ENCODE peak calls at places on chromosomes 5 and 9, in seven cellular contexts. One of them, this sample, is unnamed.
A peak's percentile ranks its signal among the peaks of the same experiment; 100 is the strongest.

GRCh38 chr9:95458666-95459065 is 58.1 kb downstream of the PTCH1 start:
- DNase-seq in kidney: no peak
- DNase-seq in cardiac muscle cell: no peak
- DNase-seq in upper lobe of right lung: no peak
- DNase-seq in tibial nerve: no peak
- DNase-seq in MM.1S: no peak
- DNase-seq in WERI-Rb-1: no peak
- DNase-seq in this sample: no peak

GRCh38 chr9:127122176-127123151 is at the start of gene ANGPTL2:
- DNase-seq in kidney: peak; percentile 97
- DNase-seq in cardiac muscle cell: peak; percentile 87
- DNase-seq in upper lobe of right lung: peak; percentile 88
- DNase-seq in tibial nerve: peak; percentile 80
- DNase-seq in MM.1S: no peak
- DNase-seq in WERI-Rb-1: peak; percentile 82
- DNase-seq in this sample: no peak

GRCh38 chr5:119315516-119315949 is 40.3 kb upstream of the TNFAIP8 start:
- DNase-seq in kidney: no peak
- DNase-seq in cardiac muscle cell: no peak
- DNase-seq in upper lobe of right lung: no peak
- DNase-seq in tibial nerve: no peak
- DNase-seq in MM.1S: peak; percentile 56
- DNase-seq in WERI-Rb-1: peak; percentile 37
- DNase-seq in this sample: no peak

GRCh38 chr5:40688127-40688756 is 8.5 kb downstream of the PTGER4 start:
- DNase-seq in kidney: peak; percentile 83
- DNase-seq in cardiac muscle cell: peak; percentile 87
- DNase-seq in upper lobe of right lung: peak; percentile 71
- DNase-seq in tibial nerve: peak; percentile 69
- DNase-seq in MM.1S: peak; percentile 84
- DNase-seq in WERI-Rb-1: peak; percentile 76
- DNase-seq in this sample: peak; percentile 90

GRCh38 chr5:18333841-18334240 is 699.6 kb downstream of the TAF11L14 start:
- DNase-seq in kidney: no peak
- DNase-seq in cardiac muscle cell: no peak
- DNase-seq in upper lobe of right lung: no peak
- DNase-seq in tibial nerve: no peak
- DNase-seq in MM.1S: no peak
- DNase-seq in WERI-Rb-1: no peak
- DNase-seq in this sample: no peak

GRCh38 chr5:8538813-8539212 is 669.9 kb downstream of the MTRR start:
- DNase-seq in kidney: no peak
- DNase-seq in cardiac muscle cell: no peak
- DNase-seq in upper lobe of right lung: no peak
- DNase-seq in tibial nerve: no peak
- DNase-seq in MM.1S: no peak
- DNase-seq in WERI-Rb-1: no peak
- DNase-seq in this sample: no peak

GRCh38 chr9:113559834-113560620 is 96.5 kb downstream of the RGS3 start:
- DNase-seq in kidney: peak; percentile 10
- DNase-seq in cardiac muscle cell: no peak
- DNase-seq in upper lobe of right lung: peak; percentile 48
- DNase-seq in tibial nerve: no peak
- DNase-seq in MM.1S: no peak
- DNase-seq in WERI-Rb-1: no peak
- DNase-seq in this sample: no peak

GRCh38 chr5:59037453-59038168 is 454.7 kb downstream of the RAB3C start:
- DNase-seq in kidney: no peak
- DNase-seq in cardiac muscle cell: no peak
- DNase-seq in upper lobe of right lung: no peak
- DNase-seq in tibial nerve: no peak
- DNase-seq in MM.1S: no peak
- DNase-seq in WERI-Rb-1: no peak
- DNase-seq in this sample: no peak

GRCh38 chr9:124291801-124292396 is 34.1 kb downstream of the NEK6 start:
- DNase-seq in kidney: no peak
- DNase-seq in cardiac muscle cell: peak; percentile 80
- DNase-seq in upper lobe of right lung: no peak
- DNase-seq in tibial nerve: no peak
- DNase-seq in MM.1S: no peak
- DNase-seq in WERI-Rb-1: no peak
- DNase-seq in this sample: no peak

GRCh38 chr5:26761040-26761439 is 277.3 kb downstream of the CDH9 start:
- DNase-seq in kidney: no peak
- DNase-seq in cardiac muscle cell: peak; percentile 13
- DNase-seq in upper lobe of right lung: no peak
- DNase-seq in tibial nerve: no peak
- DNase-seq in MM.1S: no peak
- DNase-seq in WERI-Rb-1: peak; percentile 70
- DNase-seq in this sample: no peak

GRCh38 chr5:116938488-116938887 is 363.9 kb upstream of the SEMA6A start:
- DNase-seq in kidney: no peak
- DNase-seq in cardiac muscle cell: peak; percentile 28
- DNase-seq in upper lobe of right lung: no peak
- DNase-seq in tibial nerve: no peak
- DNase-seq in MM.1S: no peak
- DNase-seq in WERI-Rb-1: no peak
- DNase-seq in this sample: no peak

GRCh38 chr5:5719292-5719691 is 296.8 kb downstream of the ICE1 start:
- DNase-seq in kidney: no peak
- DNase-seq in cardiac muscle cell: peak; percentile 7
- DNase-seq in upper lobe of right lung: no peak
- DNase-seq in tibial nerve: no peak
- DNase-seq in MM.1S: no peak
- DNase-seq in WERI-Rb-1: no peak
- DNase-seq in this sample: no peak

GRCh38 chr5:132477784-132478497 is 12.6 kb downstream of the IRF1 start:
- DNase-seq in kidney: peak; percentile 56
- DNase-seq in cardiac muscle cell: no peak
- DNase-seq in upper lobe of right lung: peak; percentile 56
- DNase-seq in tibial nerve: no peak
- DNase-seq in MM.1S: peak; percentile 67
- DNase-seq in WERI-Rb-1: no peak
- DNase-seq in this sample: no peak

GRCh38 chr9:127828262-127829031 is 25.8 kb downstream of the FPGS start:
- DNase-seq in kidney: peak; percentile 97
- DNase-seq in cardiac muscle cell: peak; percentile 90
- DNase-seq in upper lobe of right lung: peak; percentile 87
- DNase-seq in tibial nerve: peak; percentile 91
- DNase-seq in MM.1S: no peak
- DNase-seq in WERI-Rb-1: no peak
- DNase-seq in this sample: no peak

GRCh38 chr5:38515648-38516047 is 40.8 kb downstream of the LIFR start:
- DNase-seq in kidney: no peak
- DNase-seq in cardiac muscle cell: no peak
- DNase-seq in upper lobe of right lung: no peak
- DNase-seq in tibial nerve: no peak
- DNase-seq in MM.1S: no peak
- DNase-seq in WERI-Rb-1: peak; percentile 19
- DNase-seq in this sample: no peak

GRCh38 chr9:137435980-137436760 is 5.0 kb downstream of the ENTPD8 start:
- DNase-seq in kidney: peak; percentile 96
- DNase-seq in cardiac muscle cell: no peak
- DNase-seq in upper lobe of right lung: peak; percentile 90
- DNase-seq in tibial nerve: no peak
- DNase-seq in MM.1S: no peak
- DNase-seq in WERI-Rb-1: no peak
- DNase-seq in this sample: no peak

GRCh38 chr5:2948875-2949274 is 197.4 kb upstream of the IRX2 start:
- DNase-seq in kidney: no peak
- DNase-seq in cardiac muscle cell: no peak
- DNase-seq in upper lobe of right lung: no peak
- DNase-seq in tibial nerve: no peak
- DNase-seq in MM.1S: no peak
- DNase-seq in WERI-Rb-1: no peak
- DNase-seq in this sample: no peak

GRCh38 chr9:126170286-126170823 is 156.3 kb upstream of the MVB12B start:
- DNase-seq in kidney: no peak
- DNase-seq in cardiac muscle cell: no peak
- DNase-seq in upper lobe of right lung: no peak
- DNase-seq in tibial nerve: no peak
- DNase-seq in MM.1S: no peak
- DNase-seq in WERI-Rb-1: no peak
- DNase-seq in this sample: no peak

GRCh38 chr5:93830893-93831292 is 89.5 kb upstream of the POU5F2 start:
- DNase-seq in kidney: no peak
- DNase-seq in cardiac muscle cell: no peak
- DNase-seq in upper lobe of right lung: no peak
- DNase-seq in tibial nerve: no peak
- DNase-seq in MM.1S: no peak
- DNase-seq in WERI-Rb-1: no peak
- DNase-seq in this sample: no peak

GRCh38 chr5:53092242-53092641 is 17.3 kb downstream of the MOCS2 start:
- DNase-seq in kidney: no peak
- DNase-seq in cardiac muscle cell: no peak
- DNase-seq in upper lobe of right lung: no peak
- DNase-seq in tibial nerve: no peak
- DNase-seq in MM.1S: no peak
- DNase-seq in WERI-Rb-1: no peak
- DNase-seq in this sample: no peak

GRCh38 chr5:164203581-164204225 is 698.3 kb downstream of the MAT2B start:
- DNase-seq in kidney: no peak
- DNase-seq in cardiac muscle cell: no peak
- DNase-seq in upper lobe of right lung: no peak
- DNase-seq in tibial nerve: no peak
- DNase-seq in MM.1S: no peak
- DNase-seq in WERI-Rb-1: no peak
- DNase-seq in this sample: no peak

GRCh38 chr9:87140605-87141109 is 193.4 kb upstream of the GAS1 start:
- DNase-seq in kidney: no peak
- DNase-seq in cardiac muscle cell: no peak
- DNase-seq in upper lobe of right lung: no peak
- DNase-seq in tibial nerve: no peak
- DNase-seq in MM.1S: no peak
- DNase-seq in WERI-Rb-1: no peak
- DNase-seq in this sample: no peak

GRCh38 chr5:104606258-104606829 is 1043.8 kb upstream of the NUDT12 start:
- DNase-seq in kidney: no peak
- DNase-seq in cardiac muscle cell: no peak
- DNase-seq in upper lobe of right lung: no peak
- DNase-seq in tibial nerve: no peak
- DNase-seq in MM.1S: no peak
- DNase-seq in WERI-Rb-1: no peak
- DNase-seq in this sample: no peak

GRCh38 chr9:76297721-76298239 is 96.4 kb downstream of the RFK start:
- DNase-seq in kidney: peak; percentile 70
- DNase-seq in cardiac muscle cell: peak; percentile 7
- DNase-seq in upper lobe of right lung: no peak
- DNase-seq in tibial nerve: peak; percentile 18
- DNase-seq in MM.1S: no peak
- DNase-seq in WERI-Rb-1: no peak
- DNase-seq in this sample: no peak

DNA sequence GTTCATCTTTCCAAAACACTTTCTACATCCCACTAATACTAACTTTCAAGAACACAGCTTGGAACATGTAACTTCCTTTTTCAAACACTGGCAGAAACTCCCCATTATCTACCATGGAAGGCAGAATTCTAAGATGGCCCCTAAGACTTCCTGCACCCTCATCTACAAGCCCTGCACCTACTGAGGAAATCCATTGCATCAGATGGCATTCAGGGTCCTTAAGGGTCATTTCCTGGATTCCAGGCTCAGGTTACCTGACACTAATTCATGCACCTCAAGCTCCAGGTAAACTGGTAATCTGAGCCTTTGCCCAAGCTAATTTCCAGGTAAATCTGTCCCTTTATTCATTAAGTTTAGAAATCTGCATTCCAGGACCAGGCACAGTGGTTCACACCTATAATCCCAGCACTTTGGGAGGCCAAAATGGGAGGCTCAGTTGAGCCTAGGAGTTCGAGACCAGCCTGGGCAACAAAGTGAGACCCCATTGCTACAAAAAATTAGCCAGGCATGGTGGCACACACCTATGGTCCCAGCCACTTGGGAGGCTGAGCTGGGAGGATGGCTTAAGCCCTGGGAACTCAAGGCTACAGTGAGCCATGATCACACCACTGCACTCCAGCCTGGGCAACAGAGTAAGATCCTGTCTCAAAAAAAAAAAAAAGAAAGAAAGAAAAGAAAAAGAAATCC is 91.6 kb downstream of the NFIB start:
- DNase-seq in kidney: no peak
- DNase-seq in cardiac muscle cell: no peak
- DNase-seq in upper lobe of right lung: no peak
- DNase-seq in tibial nerve: no peak
- DNase-seq in MM.1S: no peak
- DNase-seq in WERI-Rb-1: no peak
- DNase-seq in this sample: no peak
- H3K27ac ChIP-seq in kidney: no peak overlapping the region
- H3K27ac ChIP-seq in cardiac muscle cell: no peak overlapping the region
- H3K27ac ChIP-seq in upper lobe of right lung: no peak overlapping the region
- H3K27ac ChIP-seq in tibial nerve: no peak overlapping the region
- H3K27ac ChIP-seq in MM.1S: no peak overlapping the region
- H3K27ac ChIP-seq in WERI-Rb-1: no peak overlapping the region
- H3K27ac ChIP-seq in this sample: no peak overlapping the region

GRCh38 chr5:157603333-157604190 is 28.0 kb upstream of the ADAM19 start:
- DNase-seq in kidney: no peak
- DNase-seq in cardiac muscle cell: no peak
- DNase-seq in upper lobe of right lung: no peak
- DNase-seq in tibial nerve: no peak
- DNase-seq in MM.1S: no peak
- DNase-seq in WERI-Rb-1: no peak
- DNase-seq in this sample: peak; percentile 40
- H3K27ac ChIP-seq in kidney: no peak overlapping the region
- H3K27ac ChIP-seq in cardiac muscle cell: no peak overlapping the region
- H3K27ac ChIP-seq in upper lobe of right lung: no peak overlapping the region
- H3K27ac ChIP-seq in tibial nerve: no peak overlapping the region
- H3K27ac ChIP-seq in MM.1S: no peak overlapping the region
- H3K27ac ChIP-seq in WERI-Rb-1: no peak overlapping the region
- H3K27ac ChIP-seq in this sample: no peak overlapping the region

DNA sequence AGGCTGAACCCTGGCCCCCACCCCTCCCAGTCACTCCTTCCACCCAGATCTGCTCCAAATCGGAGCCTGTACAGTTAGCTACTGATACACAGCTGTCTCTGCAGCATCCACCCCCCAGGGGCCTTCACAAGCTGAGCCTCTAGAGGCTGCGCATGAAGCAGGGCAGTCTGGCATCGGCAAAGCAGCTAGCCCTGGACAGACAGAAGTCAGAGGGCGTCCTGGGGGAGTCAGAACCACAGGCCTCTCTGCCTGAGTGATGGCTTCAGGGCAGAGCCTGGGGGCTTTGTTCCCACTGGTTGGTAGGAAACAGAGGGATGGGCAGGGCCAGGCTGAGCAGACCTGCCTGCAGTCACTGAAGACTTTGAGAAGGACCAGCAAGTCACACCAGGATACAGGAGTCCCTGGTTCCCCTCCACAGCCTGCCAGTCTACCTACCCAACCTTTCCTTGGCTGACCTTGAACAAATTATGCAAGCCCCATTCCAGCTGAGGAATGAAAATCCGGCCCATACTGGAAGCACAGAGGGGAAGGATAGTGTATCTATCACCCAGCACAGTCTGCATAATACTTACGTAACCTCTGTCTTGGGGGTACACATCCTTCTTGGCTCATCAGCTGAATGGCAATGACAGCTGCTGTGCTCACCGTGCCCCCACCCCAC is 8.7 kb downstream of the VDAC1 start:
- DNase-seq in kidney: no peak
- DNase-seq in cardiac muscle cell: no peak
- DNase-seq in upper lobe of right lung: no peak
- DNase-seq in tibial nerve: no peak
- DNase-seq in MM.1S: no peak
- DNase-seq in WERI-Rb-1: no peak
- DNase-seq in this sample: no peak
- H3K27ac ChIP-seq in kidney: peak overlapping the region; percentile 56
- H3K27ac ChIP-seq in cardiac muscle cell: peak overlapping the region; percentile 65
- H3K27ac ChIP-seq in upper lobe of right lung: no peak overlapping the region
- H3K27ac ChIP-seq in tibial nerve: peak overlapping the region; percentile 37
- H3K27ac ChIP-seq in MM.1S: no peak overlapping the region
- H3K27ac ChIP-seq in WERI-Rb-1: no peak overlapping the region
- H3K27ac ChIP-seq in this sample: no peak overlapping the region

GRCh38 chr9:34134521-34134920 is 8.0 kb upstream of the DCAF12 start:
- DNase-seq in kidney: no peak
- DNase-seq in cardiac muscle cell: no peak
- DNase-seq in upper lobe of right lung: no peak
- DNase-seq in tibial nerve: no peak
- DNase-seq in MM.1S: no peak
- DNase-seq in WERI-Rb-1: no peak
- DNase-seq in this sample: no peak
- H3K27ac ChIP-seq in kidney: no peak overlapping the region
- H3K27ac ChIP-seq in cardiac muscle cell: no peak overlapping the region
- H3K27ac ChIP-seq in upper lobe of right lung: no peak overlapping the region
- H3K27ac ChIP-seq in tibial nerve: no peak overlapping the region
- H3K27ac ChIP-seq in MM.1S: no peak overlapping the region
- H3K27ac ChIP-seq in WERI-Rb-1: no peak overlapping the region
- H3K27ac ChIP-seq in this sample: no peak overlapping the region

This sample was measured in CD8-positive, alpha-beta T cell.